ENCODE peak calls at places on chromosome 5, in six cellular contexts. W is adrenal gland; A is endodermal cell; B is iPS DF 6.9; E is effector memory CD4-positive, alpha-beta T cell; K is brain microvascular endothelial cell. O is an unnamed sample. For H3K36me3, the result is how much of the 10 kb centered on the place peaks cover.

GRCh38 chr5:56668996-56669395 is 146.4 kb upstream of the MAP3K1 start:
- DNase-seq in K (no peak), B (no peak), E (no peak), A (no peak), W (no peak), O (no peak)

GRCh38 chr5:121693864-121694263 is 157.8 kb upstream of the FTMT start:
- DNase-seq in E (no peak), K (no peak), A (peak), W (no peak), B (no peak), O (peak)

GRCh38 chr5:112555691-112556090 is 136.6 kb upstream of the EPB41L4A start:
- DNase-seq in B (no peak), A (no peak), E (no peak), K (peak), W (no peak), O (no peak)

GRCh38 chr5:152511531-152512132 is 106.6 kb upstream of the NMUR2 start:
- DNase-seq in B (no peak), A (no peak), K (no peak), W (no peak), E (no peak), O (no peak)

GRCh38 chr5:99543841-99544240 is 615.0 kb upstream of the CHD1 start:
- DNase-seq in K (no peak), A (no peak), E (no peak), B (no peak), W (no peak), O (peak)

GRCh38 chr5:181221105-181221791 is 1.8 kb upstream of the TRIM41 start:
- DNase-seq in K (no peak), W (no peak), B (no peak), E (peak), A (no peak), O (peak)

GRCh38 chr5:65213921-65214525 is 267.7 kb downstream of the ADAMTS6 start:
- DNase-seq in B (no peak), K (peak), W (peak), A (peak), E (no peak), O (peak)

GRCh38 chr5:114857951-114858401 is 311.7 kb downstream of the TRIM36 start:
- DNase-seq in A (peak), K (no peak), B (no peak), E (no peak), W (no peak), O (peak)

GRCh38 chr5:97182571-97183099 is 412 bp downstream of the RIOK2 start:
- DNase-seq in A (no peak), B (no peak), E (no peak), K (peak), W (no peak), O (no peak)

GRCh38 chr5:140176028-140176382 is 1.0 kb downstream of the CYSTM1 start:
- DNase-seq in K (no peak), B (no peak), W (no peak), E (no peak), A (no peak), O (no peak)

GRCh38 chr5:135356522-135357318 is 42.3 kb downstream of the MACROH2A1 start:
- DNase-seq in A (no peak), W (peak), K (peak), B (no peak), E (no peak), O (peak)

GRCh38 chr5:58887721-58888409 is 305.0 kb downstream of the RAB3C start:
- DNase-seq in W (peak), B (no peak), A (no peak), K (no peak), E (no peak), O (peak)

GRCh38 chr5:169945831-169946261 is 34.4 kb downstream of the INSYN2B start:
- DNase-seq in E (no peak), K (peak), B (no peak), W (peak), A (peak), O (peak)

GRCh38 chr5:56175465-56175864 is 57.7 kb downstream of the ANKRD55 start:
- DNase-seq in W (peak), K (peak), B (no peak), E (no peak), A (peak), O (peak)

GRCh38 chr5:129063483-129064136 is 30.9 kb upstream of the ISOC1 start:
- DNase-seq in B (no peak), E (no peak), W (peak), K (no peak), A (no peak), O (peak)

GRCh38 chr5:169013846-169014245 is 287.1 kb downstream of the SLIT3 start:
- DNase-seq in E (no peak), B (no peak), K (no peak), W (no peak), A (no peak), O (no peak)

GRCh38 chr5:93044860-93045666 is 536.0 kb downstream of the NR2F1-AS1 start:
- DNase-seq in W (no peak), A (no peak), E (no peak), K (no peak), B (no peak), O (no peak)

GRCh38 chr5:79560774-79561524 is 47.0 kb upstream of the HOMER1 start:
- DNase-seq in A (no peak), B (no peak), K (no peak), W (no peak), E (no peak), O (no peak)

DNA sequence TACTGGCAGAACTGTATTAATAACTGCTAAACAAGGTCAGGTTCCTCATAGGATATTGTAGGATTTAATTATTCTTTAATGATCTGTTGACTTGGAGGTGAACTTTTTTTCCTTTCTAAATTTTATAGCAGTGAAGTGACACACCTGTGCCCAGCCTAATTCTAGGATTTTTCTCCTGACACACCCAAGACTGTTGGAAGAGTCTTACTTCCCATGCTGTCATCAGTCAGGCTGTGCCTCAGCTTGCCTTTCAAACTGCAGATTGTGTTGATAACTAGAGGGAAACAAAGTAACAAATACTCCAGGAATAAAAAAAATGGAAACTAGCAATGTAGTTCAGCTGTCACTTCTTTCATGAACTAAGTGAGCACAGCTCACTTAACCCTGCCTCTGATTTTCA is 22.0 kb downstream of the OTULIN start:
- DNase-seq in W (no peak), B (no peak), E (no peak), A (no peak), K (no peak), O (no peak)
- H3K36me3 ChIP-seq in W (under half), B (under half), E (half or more), A (half or more), K (under half), O (half or more)

GRCh38 chr5:154849261-154849660 is 1.1 kb downstream of the FAXDC2 start:
- DNase-seq in W (no peak), K (no peak), E (no peak), B (no peak), A (no peak), O (no peak)

GRCh38 chr5:154844800-154845199 is 5.6 kb downstream of the FAXDC2 start:
- DNase-seq in A (no peak), K (no peak), B (no peak), E (no peak), W (no peak), O (no peak)

GRCh38 chr5:154851351-154851750 is 948 bp upstream of the FAXDC2 start:
- DNase-seq in A (no peak), B (no peak), K (no peak), E (no peak), W (no peak), O (no peak)

GRCh38 chr5:154849791-154850201 is 607 bp downstream of the FAXDC2 start:
- DNase-seq in K (no peak), A (no peak), W (no peak), E (no peak), B (no peak), O (no peak)

DNA sequence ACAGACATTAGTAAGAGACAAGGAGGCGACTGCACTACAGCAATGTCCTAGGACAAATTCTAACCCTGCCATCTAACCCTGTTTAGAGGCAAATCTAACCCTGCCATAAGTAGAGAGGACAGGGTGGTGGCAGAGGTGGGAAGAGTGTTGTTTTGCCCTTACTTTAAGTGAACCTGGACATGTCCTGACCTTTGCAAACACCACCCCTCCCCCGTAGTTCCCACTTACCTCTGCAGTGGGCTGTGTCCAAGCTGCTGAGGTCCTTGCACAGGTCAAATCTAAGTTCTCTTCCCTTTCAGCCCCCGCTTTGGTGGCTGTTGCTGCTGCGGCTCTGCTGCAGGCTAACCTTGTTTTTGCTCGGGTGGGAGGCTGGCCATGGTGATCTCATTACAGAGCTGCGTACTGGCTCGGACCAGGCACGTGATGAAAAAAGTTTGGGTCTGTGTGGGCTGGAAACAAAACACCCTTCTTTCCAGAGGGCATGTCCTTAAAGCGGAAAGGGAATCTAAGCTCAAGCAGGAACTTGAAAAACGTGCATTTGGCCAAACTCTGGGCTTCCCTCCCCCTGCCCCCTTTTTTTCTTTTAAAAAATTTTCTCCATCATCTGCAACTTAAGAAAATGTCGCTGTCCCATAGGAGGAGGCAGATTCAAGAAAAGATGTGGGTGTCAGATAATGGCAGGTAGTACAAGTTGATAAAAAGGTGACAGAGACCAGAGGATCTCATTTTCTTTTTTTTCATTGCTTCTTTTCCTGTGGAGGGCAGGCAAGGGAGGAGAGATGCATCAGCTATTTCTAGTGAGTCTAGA is at the start of gene FAXDC2:
- DNase-seq in K (peak), B (peak), A (peak), W (peak), E (no peak), O (peak)
- H3K4me3 ChIP-seq in K (peak), B (peak), A (peak), W (peak), E (no peak), O (peak)

GRCh38 chr5:43620944-43621505 is 18.0 kb downstream of the NNT start:
- DNase-seq in E (no peak), B (no peak), A (no peak), W (no peak), K (no peak), O (no peak)

GRCh38 chr5:43619380-43619779 is 16.4 kb downstream of the NNT start:
- DNase-seq in K (no peak), E (no peak), W (no peak), A (no peak), B (no peak), O (no peak)

GRCh38 chr5:43619911-43620310 is 16.9 kb downstream of the NNT start:
- DNase-seq in K (no peak), W (no peak), B (no peak), A (no peak), E (no peak), O (no peak)

GRCh38 chr5:43627028-43627427 is 24.0 kb downstream of the NNT start:
- DNase-seq in W (peak), E (no peak), K (peak), A (peak), B (no peak), O (peak)

DNA sequence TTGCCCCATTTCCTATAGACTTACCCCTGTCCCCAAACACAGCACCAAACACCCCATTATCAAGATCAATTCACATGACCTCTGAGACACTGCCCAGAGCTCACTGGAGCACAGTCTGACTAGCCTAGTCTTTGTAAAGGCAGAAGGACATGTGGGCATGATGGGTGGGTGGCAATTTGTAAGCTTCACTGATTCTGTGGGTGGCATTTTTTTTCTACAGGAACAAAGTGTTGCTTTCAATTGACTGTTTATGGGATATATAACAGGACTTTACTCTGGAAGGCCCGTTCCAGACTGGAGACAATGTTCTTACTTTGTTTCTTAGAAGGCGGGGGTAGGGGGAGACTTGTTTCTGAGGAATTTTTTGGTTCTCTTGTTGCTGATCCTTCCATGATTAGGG is 20.1 kb downstream of the NNT start:
- DNase-seq in E (no peak), K (no peak), B (no peak), W (no peak), A (no peak), O (no peak)
- H3K36me3 ChIP-seq in E (under half), K (under half), B (under half), W (under half), A (under half), O (under half)

DNA sequence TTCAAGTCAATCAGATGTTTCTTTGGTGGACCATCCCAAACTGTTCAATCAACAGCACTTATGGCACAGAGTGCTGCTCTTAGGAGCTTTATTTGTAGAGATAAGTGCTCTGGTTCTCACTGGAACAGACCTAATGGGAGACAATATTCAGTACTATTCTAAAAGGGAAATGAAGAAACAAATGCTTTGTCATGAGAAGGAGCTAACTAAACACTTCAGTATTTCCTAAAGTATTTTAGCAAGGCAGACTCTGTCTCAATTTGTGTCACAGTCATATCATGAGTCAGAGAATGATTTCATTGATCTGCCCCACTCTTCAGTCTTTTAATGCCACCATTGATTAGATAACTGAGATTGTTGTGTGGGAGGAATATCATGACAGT is 175.3 kb downstream of the SLF1 start:
- DNase-seq in A (no peak), K (peak), B (no peak), W (no peak), E (no peak), O (no peak)
- H3K4me3 ChIP-seq in A (no peak), K (no peak), B (no peak), W (no peak), E (no peak), O (no peak)

DNA sequence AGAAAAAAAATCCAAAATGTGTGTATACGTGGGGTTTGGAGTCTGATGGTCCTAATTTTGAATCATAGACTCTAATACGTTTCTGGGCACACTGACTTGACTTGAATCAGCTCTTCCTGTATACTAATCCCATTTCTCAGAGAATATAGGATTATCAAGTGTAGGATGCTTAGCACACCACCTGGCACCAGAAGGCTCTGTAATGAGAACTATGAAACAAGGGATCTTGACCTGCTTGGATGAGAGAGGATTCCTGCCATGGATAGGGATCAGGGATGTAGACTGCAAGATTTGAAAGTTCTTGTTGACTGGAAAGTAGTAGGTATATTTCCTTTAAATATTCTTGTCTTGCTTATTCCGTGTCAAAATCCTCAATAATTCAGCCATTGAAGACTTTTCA is 7.8 kb downstream of the HSPA4 start:
- DNase-seq in E (no peak), A (no peak), W (no peak), K (no peak), B (no peak), O (no peak)
- H3K36me3 ChIP-seq in E (under half), A (under half), W (under half), K (under half), B (under half), O (under half)

GRCh38 chr5:31640024-31640423 is 1.1 kb downstream of the PDZD2 start:
- DNase-seq in E (no peak), A (peak), B (no peak), K (no peak), W (no peak), O (no peak)
- H3K4me3 ChIP-seq in E (peak), A (peak), B (peak), K (no peak), W (no peak), O (no peak)

O was measured in MG63.